ENCODE peak calls at places on chromosomes 4 and X, in five cellular contexts. I, D, L, U and S are unnamed samples.

GRCh38 chrX:16785247-16786138 is 773 bp upstream of the TXLNG start:
- DNase-seq in I (no peak), D (no peak), L (no peak), U (no peak), S (no peak)

GRCh38 chrX:13254076-13254785 is 65.6 kb downstream of the ATXN3L start:
- DNase-seq in I (peak; percentile 53), D (no peak), L (no peak), U (peak; percentile 12), S (peak; percentile 56)

GRCh38 chr4:184420881-184421416 is 53.4 kb downstream of the IRF2 start:
- DNase-seq in I (no peak), D (no peak), L (no peak), U (peak; percentile 40), S (no peak)

GRCh38 chr4:38050560-38051350 is 90.6 kb downstream of the PTTG2 start:
- DNase-seq in I (peak; percentile 21), D (no peak), L (no peak), U (peak; percentile 44), S (peak; percentile 89)

GRCh38 chr4:153393397-153393796 is 48.9 kb downstream of the MND1 start:
- DNase-seq in I (peak; percentile 85), D (no peak), L (no peak), U (peak; percentile 59), S (peak; percentile 75)

GRCh38 chr4:33649015-33649414 is 2595.3 kb downstream of the ARAP2 start:
- DNase-seq in I (peak; percentile 5), D (no peak), L (no peak), U (peak; percentile 61), S (peak; percentile 67)

GRCh38 chr4:161827013-161827412 is 336.8 kb downstream of the FSTL5 start:
- DNase-seq in I (no peak), D (peak; percentile 21), L (no peak), U (peak; percentile 21), S (no peak)

GRCh38 chrX:154490021-154490413 is 412 bp downstream of the SLC10A3 start:
- DNase-seq in I (peak; percentile 45), D (no peak), L (no peak), U (peak; percentile 28), S (peak; percentile 64)

GRCh38 chrX:1164322-1165288 is 47.8 kb downstream of the CRLF2 start:
- DNase-seq in I (no peak), D (peak; percentile 50), L (no peak), U (no peak), S (peak; percentile 3)

GRCh38 chr4:118277243-118277642 is 75.6 kb downstream of the PRSS12 start:
- DNase-seq in I (no peak), D (no peak), L (no peak), U (no peak), S (no peak)

GRCh38 chr4:7128651-7129050 is 60.8 kb upstream of the GRPEL1 start:
- DNase-seq in I (no peak), D (no peak), L (no peak), U (no peak), S (no peak)

GRCh38 chr4:123106741-123107140 is 184.3 kb upstream of the NUDT6 start:
- DNase-seq in I (no peak), D (no peak), L (no peak), U (no peak), S (no peak)

GRCh38 chr4:92952426-92952825 is 648.7 kb downstream of the GRID2 start:
- DNase-seq in I (no peak), D (no peak), L (no peak), U (no peak), S (no peak)

GRCh38 chr4:108466936-108467902 is 153.2 kb upstream of the RPL34 start:
- DNase-seq in I (peak; percentile 93), D (no peak), L (no peak), U (peak; percentile 13), S (peak; percentile 84)

GRCh38 chrX:24676403-24677024 is 17.2 kb upstream of the POLA1 start:
- DNase-seq in I (no peak), D (no peak), L (no peak), U (peak; percentile 21), S (peak; percentile 9)

GRCh38 chr4:3338976-3339531 is 46.2 kb downstream of the RGS12 start:
- DNase-seq in I (no peak), D (no peak), L (no peak), U (no peak), S (no peak)

GRCh38 chrX:112081781-112082482 is 644 bp downstream of the TRPC5 start:
- DNase-seq in I (no peak), D (peak; percentile 79), L (no peak), U (peak; percentile 30), S (no peak)

GRCh38 chr4:2419814-2420213 is 1.1 kb downstream of the CFAP99 start:
- DNase-seq in I (no peak), D (no peak), L (no peak), U (no peak), S (no peak)

GRCh38 chrX:11908371-11908770 is 150.3 kb downstream of the MSL3 start:
- DNase-seq in I (no peak), D (no peak), L (no peak), U (peak; percentile 47), S (no peak)

GRCh38 chr4:106495498-106495897 is 126.9 kb upstream of the GIMD1 start:
- DNase-seq in I (no peak), D (no peak), L (no peak), U (no peak), S (no peak)

GRCh38 chr4:94833394-94833793 is 75.6 kb downstream of the BMPR1B start:
- DNase-seq in I (peak; percentile 11), D (no peak), L (no peak), U (no peak), S (no peak)

GRCh38 chr4:48509543-48509942 is 19.5 kb downstream of the ZAR1 start:
- DNase-seq in I (peak; percentile 34), D (no peak), L (no peak), U (no peak), S (no peak)

GRCh38 chrX:36431819-36432218 is 512.3 kb downstream of the CFAP47 start:
- DNase-seq in I (peak; percentile 89), D (no peak), L (no peak), U (peak; percentile 36), S (peak; percentile 73)

GRCh38 chr4:128525939-128526630 is 238.5 kb upstream of the PGRMC2 start:
- DNase-seq in I (peak; percentile 78), D (no peak), L (no peak), U (peak; percentile 57), S (peak; percentile 57)

DNA sequence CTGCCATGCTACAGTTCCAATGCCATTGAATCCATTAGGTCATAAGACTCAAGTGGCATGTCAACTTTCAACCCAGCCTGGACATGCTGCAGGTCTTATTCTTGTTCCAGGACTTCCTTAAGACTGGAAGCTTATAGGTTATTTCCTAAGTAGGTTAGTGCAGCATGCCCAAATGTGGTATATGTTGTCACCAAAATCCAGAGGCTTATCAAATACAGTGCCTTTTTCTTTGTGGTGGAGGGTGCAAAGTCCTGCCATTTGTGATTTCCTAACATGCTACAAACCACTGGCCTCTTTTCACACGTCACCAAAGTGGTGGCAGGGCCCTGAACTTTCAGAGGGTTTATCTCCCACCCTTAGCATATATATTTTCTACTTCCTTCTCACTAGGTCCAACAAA is 9.7 kb upstream of the TMEM184C start:
- DNase-seq in I (no peak), D (no peak), L (no peak), U (no peak), S (no peak)
- H3K79me1 ChIP-seq in I (no peaks in the 10 kb centered on the region), D (no peaks in the 10 kb centered on the region), L (no peaks in the 10 kb centered on the region), U (no peaks in the 10 kb centered on the region), S (no peaks in the 10 kb centered on the region)

DNA sequence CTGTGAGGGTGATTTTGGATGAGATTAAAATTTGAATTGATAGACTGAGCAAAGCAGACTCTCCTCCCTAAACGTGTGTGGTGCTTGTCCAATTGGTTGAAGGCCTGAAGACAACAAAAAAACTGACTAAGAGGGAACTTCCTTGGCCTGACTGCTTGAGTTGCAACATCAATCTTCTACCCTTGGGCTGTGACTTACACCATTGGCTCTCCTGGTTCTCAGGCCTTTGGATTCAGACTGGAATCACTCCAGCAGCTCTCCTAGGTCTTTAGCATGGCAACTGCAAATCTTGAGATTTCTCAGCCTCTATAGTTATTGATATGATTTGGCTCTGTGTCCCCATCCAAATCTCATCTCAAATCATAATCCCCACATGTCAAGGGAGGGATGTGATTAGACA is 49.7 kb upstream of the IGFBP7 start:
- DNase-seq in I (no peak), D (no peak), L (no peak), U (no peak), S (peak; percentile 33)
- H2AK5ac ChIP-seq in I (no peak overlapping the region), D (no peak overlapping the region), L (no peak overlapping the region), U (no peak overlapping the region), S (no peak overlapping the region)

GRCh38 chr4:10104991-10105276 is 11.7 kb downstream of the WDR1 start:
- DNase-seq in I (no peak), D (no peak), L (no peak), U (no peak), S (no peak)

GRCh38 chr4:10107111-10108091 is 9.2 kb downstream of the WDR1 start:
- DNase-seq in I (peak; percentile 28), D (no peak), L (no peak), U (no peak), S (no peak)

GRCh38 chr4:10105421-10105820 is 11.2 kb downstream of the WDR1 start:
- DNase-seq in I (no peak), D (no peak), L (no peak), U (no peak), S (no peak)

GRCh38 chr4:10106421-10107039 is 10.1 kb downstream of the WDR1 start:
- DNase-seq in I (peak; percentile 97), D (no peak), L (no peak), U (peak; percentile 80), S (peak; percentile 95)

GRCh38 chr4:10105920-10106319 is 10.7 kb downstream of the WDR1 start:
- DNase-seq in I (no peak), D (no peak), L (no peak), U (no peak), S (no peak)
- H3K79me1 ChIP-seq in I (no peaks in the 10 kb centered on the region), D (peaks cover 7% of the 10 kb centered on the region), L (peaks cover 5% of the 10 kb centered on the region), U (peaks cover 39% of the 10 kb centered on the region), S (no peaks in the 10 kb centered on the region)

DNA sequence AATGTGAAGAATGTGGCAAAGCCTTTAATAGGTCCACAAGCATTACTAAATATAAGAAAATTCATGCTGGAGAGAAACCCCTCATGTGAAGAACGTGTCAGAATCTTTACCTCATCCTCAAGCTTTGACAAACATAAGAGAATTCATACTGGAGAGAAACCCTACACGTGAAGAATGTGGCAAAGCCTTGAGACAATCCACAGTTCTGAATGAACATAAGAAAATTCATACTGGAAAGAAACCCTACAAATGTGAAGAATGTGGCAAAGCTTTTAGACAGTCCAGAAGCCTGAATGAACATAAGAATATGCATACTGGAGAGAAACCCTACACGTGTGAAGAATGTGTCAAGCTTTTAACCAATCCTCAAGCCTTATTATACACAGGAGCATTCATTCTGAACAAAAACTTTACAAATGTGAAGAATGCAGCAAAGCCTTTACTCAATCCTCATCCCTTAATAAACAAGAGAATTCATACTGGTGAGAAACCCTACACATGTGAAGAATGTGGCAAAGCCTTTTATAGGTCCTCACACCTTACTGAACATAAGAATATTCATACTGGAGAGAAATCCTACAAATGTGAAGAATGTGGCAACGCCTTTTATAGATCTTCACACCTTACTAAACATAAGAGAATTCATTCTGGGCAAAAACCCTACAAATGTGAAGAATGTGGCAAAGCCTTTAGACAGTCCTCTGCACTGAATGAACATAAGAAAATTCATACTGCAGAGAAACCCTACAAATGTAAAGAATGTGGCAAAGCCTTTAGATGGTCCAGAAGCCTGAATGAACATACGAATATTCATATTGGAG is 51.1 kb downstream of the ZNF732 start:
- DNase-seq in I (no peak), D (no peak), L (no peak), U (no peak), S (no peak)
- H2AK5ac ChIP-seq in I (no peak overlapping the region), D (no peak overlapping the region), L (no peak overlapping the region), U (no peak overlapping the region), S (no peak overlapping the region)